ENCODE peak calls at places on chromosomes 16 and 17, in six cellular contexts. Z is A549, C is HepG2, L is SK-N-SH, H is K562, S is GM12878. Y is an unnamed sample.

GRCh38 chr17:47254403-47254943 is 846 bp downstream of the ITGB3 start:
- DNase-seq in L (peak), C (no peak), Z (no peak), S (no peak), H (no peak), Y (no peak)

GRCh38 chr17:46782250-46782953 is 36.1 kb downstream of the WNT3 start:
- DNase-seq in H (peak), S (no peak), L (peak), Z (peak), C (peak), Y (no peak)

GRCh38 chr17:5508855-5509254 is 22.5 kb downstream of the MIS12 start:
- DNase-seq in H (no peak), Z (peak), L (no peak), S (no peak), C (peak), Y (peak)

GRCh38 chr16:11295672-11296071 is 14.5 kb upstream of the PRM1 start:
- DNase-seq in L (no peak), S (no peak), H (no peak), Z (no peak), C (no peak), Y (no peak)

GRCh38 chr17:36074365-36074764 is 10.3 kb downstream of the CCL18 start:
- DNase-seq in C (no peak), H (no peak), L (no peak), Z (no peak), S (peak), Y (no peak)

GRCh38 chr17:7144203-7144602 is 29.6 kb upstream of the ASGR2 start:
- DNase-seq in C (no peak), Z (no peak), H (no peak), S (no peak), L (no peak), Y (no peak)

GRCh38 chr17:75087182-75087557 is 584 bp upstream of the SLC16A5 start:
- DNase-seq in C (no peak), L (no peak), Z (no peak), S (no peak), H (no peak), Y (no peak)

GRCh38 chr17:9905902-9906301 is 831 bp upstream of the RCVRN start:
- DNase-seq in Z (peak), C (peak), S (no peak), L (peak), H (peak), Y (no peak)

GRCh38 chr16:80931985-80932720 is 74.5 kb downstream of the CMC2 start:
- DNase-seq in C (peak), S (no peak), L (peak), H (no peak), Z (peak), Y (peak)

GRCh38 chr17:70357196-70357595 is 187.9 kb downstream of the KCNJ2 start:
- DNase-seq in L (no peak), H (no peak), C (no peak), S (no peak), Z (no peak), Y (no peak)

GRCh38 chr17:6072157-6072556 is 2.0 kb downstream of the WSCD1 start:
- DNase-seq in H (no peak), S (no peak), Z (no peak), C (no peak), L (no peak), Y (no peak)

GRCh38 chr17:61410555-61411089 is 11.0 kb downstream of the TBX2 start:
- DNase-seq in H (no peak), C (no peak), Z (peak), L (peak), S (no peak), Y (peak)

GRCh38 chr16:25256821-25257503 is 683 bp downstream of the ZKSCAN2 start:
- DNase-seq in H (peak), Z (peak), L (peak), C (peak), S (no peak), Y (peak)

GRCh38 chr17:3575506-3575905 is 17.9 kb upstream of the TRPV3 start:
- DNase-seq in Z (peak), C (no peak), H (no peak), S (no peak), L (no peak), Y (peak)

GRCh38 chr16:5321925-5322324 is 224.3 kb upstream of the EEF2KMT start:
- DNase-seq in C (no peak), S (no peak), H (no peak), Z (no peak), L (no peak), Y (no peak)

GRCh38 chr16:53257001-53257400 is 177.3 kb upstream of the RBL2 start:
- DNase-seq in Z (no peak), H (no peak), L (no peak), S (no peak), C (no peak), Y (peak)

GRCh38 chr16:324451-325334 is 27.8 kb downstream of the AXIN1 start:
- DNase-seq in C (no peak), Z (no peak), L (no peak), H (peak), S (no peak), Y (no peak)

GRCh38 chr16:3952342-3953131 is 72.0 kb upstream of the CREBBP start:
- DNase-seq in Z (no peak), L (no peak), H (no peak), S (no peak), C (no peak), Y (no peak)

GRCh38 chr17:51805765-51806164 is 352.7 kb downstream of the CA10 start:
- DNase-seq in Z (no peak), L (no peak), H (no peak), S (no peak), C (no peak), Y (no peak)

GRCh38 chr17:76597156-76598003 is 11.7 kb upstream of the ST6GALNAC2 start:
- DNase-seq in Z (no peak), L (no peak), H (no peak), C (peak), S (peak), Y (no peak)

GRCh38 chr17:42704495-42705494 is 22.5 kb downstream of the CNTNAP1 start:
- DNase-seq in C (no peak), S (peak), H (no peak), Z (no peak), L (no peak), Y (no peak)

GRCh38 chr17:15411556-15412198 is 55.7 kb downstream of the CDRT4 start:
- DNase-seq in S (no peak), Z (no peak), L (no peak), C (no peak), H (no peak), Y (no peak)

GRCh38 chr16:50708373-50709060 is 15.1 kb downstream of the NOD2 start:
- DNase-seq in Z (no peak), L (no peak), S (no peak), H (no peak), C (no peak), Y (no peak)

GRCh38 chr17:12256380-12256995 is 235.8 kb downstream of the MAP2K4 start:
- DNase-seq in L (peak), H (peak), C (peak), Z (peak), S (peak), Y (peak)

GRCh38 chr17:49497147-49498036 is 2.3 kb downstream of the NGFR start:
- DNase-seq in L (peak), Z (no peak), H (no peak), C (no peak), S (no peak), Y (peak)

GRCh38 chr16:7437135-7437534 is 104.5 kb downstream of the RBFOX1 start:
- DNase-seq in L (no peak), S (no peak), C (no peak), Z (no peak), H (no peak), Y (no peak)

GRCh38 chr16:57765160-57765728 is 29.7 kb downstream of the KATNB1 start:
- DNase-seq in C (no peak), L (no peak), H (no peak), Z (no peak), S (no peak), Y (no peak)

GRCh38 chr17:63826468-63827001 is 696 bp upstream of the PSMC5 start:
- DNase-seq in L (peak), H (no peak), S (no peak), Z (no peak), C (no peak), Y (peak)

GRCh38 chr17:27544350-27545131 is 86.4 kb upstream of the LGALS9 start:
- DNase-seq in C (no peak), L (no peak), Z (no peak), S (peak), H (peak), Y (peak)

DNA sequence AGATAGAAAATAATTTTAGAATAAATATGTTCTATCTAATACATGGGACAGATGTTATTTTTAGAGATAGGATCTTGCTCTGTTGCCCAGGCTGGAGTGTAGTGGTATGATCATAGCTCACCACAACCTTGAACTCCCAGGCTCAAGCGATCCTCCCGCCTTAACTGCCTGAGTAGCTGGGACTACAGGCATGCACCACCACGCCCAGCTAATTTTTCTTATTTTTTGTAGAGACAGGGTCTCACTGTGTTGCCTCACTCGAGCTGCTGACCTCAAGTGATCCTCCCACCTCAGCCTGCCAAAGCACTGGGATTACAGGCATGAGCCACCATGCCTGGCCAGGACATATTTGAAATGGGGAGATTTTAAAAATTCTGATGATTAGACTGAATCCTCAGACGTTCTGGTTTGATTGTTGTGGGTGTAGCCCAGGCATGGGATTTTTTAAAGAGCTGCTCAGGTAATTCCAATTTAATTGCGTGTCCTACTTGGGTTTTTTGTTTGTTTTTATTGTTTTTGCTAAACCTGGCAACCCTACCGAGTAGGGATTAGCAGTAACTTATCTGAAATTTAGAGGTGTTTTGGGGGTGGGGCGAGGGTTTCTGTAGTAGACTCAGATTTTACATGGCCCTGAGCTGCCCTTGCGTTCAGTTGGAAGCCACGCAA is 142.9 kb downstream of the RAB11FIP4 start:
- DNase-seq in C (no peak), L (no peak), Z (no peak), S (no peak), H (no peak), Y (peak)
- TF ChIP-seq SMC3 in C (no peak), L (no peak), Z (no peak), S (no peak), H (no peak), Y (no peak)

GRCh38 chr16:31467151-31467550 is 4.8 kb upstream of the TGFB1I1 start:
- DNase-seq in Z (no peak), C (no peak), L (no peak), S (no peak), H (no peak), Y (no peak)
- TF ChIP-seq SMC3 in Z (no peak), C (no peak), L (no peak), S (no peak), H (no peak), Y (no peak)

DNA sequence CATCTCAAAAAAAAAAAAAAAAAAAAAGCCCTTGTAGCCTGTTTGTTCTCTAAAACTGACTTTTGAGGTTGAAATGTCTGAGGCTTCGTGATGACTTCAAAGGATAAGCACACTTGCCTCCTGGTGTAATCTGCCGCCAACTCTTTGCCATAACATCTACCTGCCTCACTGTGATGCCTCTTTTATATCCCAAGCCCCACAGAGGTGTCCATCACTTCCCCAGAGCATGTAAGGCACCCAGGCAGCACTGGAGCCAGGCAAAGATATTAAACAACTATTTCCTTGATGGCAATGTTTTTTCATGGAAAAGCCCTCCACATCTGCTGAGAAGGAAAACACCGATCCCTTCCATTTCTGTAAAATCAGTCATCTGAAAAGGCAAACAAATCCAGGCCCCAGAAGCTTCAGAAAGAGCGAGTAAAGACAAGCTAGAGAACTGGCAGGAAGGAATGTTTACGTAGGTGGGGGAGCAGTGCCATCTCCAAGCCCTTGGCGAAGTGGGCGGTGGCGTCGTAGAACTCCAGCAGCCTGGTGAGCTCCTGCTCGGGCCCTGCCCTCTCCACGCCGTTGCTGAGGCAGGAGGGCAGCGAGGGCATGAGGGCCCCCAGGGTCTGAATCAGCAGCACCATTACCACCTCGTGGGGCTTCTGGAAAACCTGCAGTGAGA is 28.6 kb downstream of the COG7 start:
- DNase-seq in S (no peak), C (no peak), Z (peak), H (no peak), L (no peak), Y (peak)
- TF ChIP-seq SMC3 in S (no peak), C (no peak), Z (no peak), H (no peak), L (no peak), Y (no peak)

GRCh38 chr16:56038564-56039098 is 152.7 kb upstream of the GNAO1 start:
- DNase-seq in L (no peak), Z (no peak), H (no peak), S (no peak), C (no peak), Y (no peak)

GRCh38 chr16:56047307-56048234 is 143.7 kb upstream of the GNAO1 start:
- DNase-seq in Z (no peak), H (no peak), S (no peak), C (no peak), L (peak), Y (no peak)

GRCh38 chr16:56042416-56042815 is 148.9 kb upstream of the GNAO1 start:
- DNase-seq in S (no peak), L (no peak), H (no peak), Z (no peak), C (no peak), Y (no peak)

GRCh38 chr16:56041556-56042140 is 149.6 kb upstream of the GNAO1 start:
- DNase-seq in H (peak), L (peak), S (no peak), C (peak), Z (peak), Y (no peak)
- TF ChIP-seq SMC3 in H (peak), L (peak), S (peak), C (peak), Z (no peak), Y (no peak)

DNA sequence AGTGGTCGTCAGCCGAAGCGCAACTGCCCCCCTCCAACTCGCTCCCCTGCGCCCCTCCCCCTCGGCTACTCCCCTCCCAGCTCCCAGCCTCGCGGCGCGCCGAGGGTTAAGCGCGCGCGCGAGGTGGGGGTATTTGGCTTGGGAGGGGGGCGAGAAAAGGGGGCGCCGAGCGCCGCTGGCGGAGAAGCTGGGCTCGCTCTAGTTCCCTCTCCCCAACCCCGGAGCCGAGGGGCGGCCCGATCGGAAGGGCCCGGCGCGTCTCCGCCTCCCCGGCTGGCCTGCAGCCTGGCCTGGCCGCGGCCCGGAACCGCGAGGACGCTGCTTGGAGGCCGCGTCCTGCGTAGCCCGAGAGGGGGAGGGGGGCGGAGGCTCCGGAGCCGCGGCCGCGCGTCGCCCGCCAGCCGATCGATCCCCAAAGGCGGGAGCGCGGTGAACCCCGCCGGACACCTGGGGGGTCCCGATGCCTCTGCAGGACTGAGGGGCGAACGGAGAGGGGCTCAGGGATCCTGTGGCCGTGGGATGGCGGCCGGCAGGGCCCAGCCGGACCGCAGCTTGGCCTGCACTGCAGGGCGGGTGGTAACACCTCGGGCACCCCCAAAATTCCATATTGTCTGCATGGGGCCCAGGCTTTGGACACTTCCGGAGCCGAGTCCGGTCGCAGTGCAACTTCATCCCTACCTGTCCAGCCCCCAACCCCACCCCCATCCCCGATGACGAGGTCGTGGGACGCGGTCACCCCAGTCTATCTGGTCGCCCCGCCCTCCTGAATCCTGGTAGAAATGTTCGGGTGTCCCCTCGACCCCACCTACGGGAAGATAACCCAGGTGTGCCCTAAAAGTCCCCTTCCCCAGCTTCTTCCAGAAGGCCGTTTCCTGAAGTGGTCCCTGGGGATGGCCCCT is 4.9 kb upstream of the CBX4 start:
- DNase-seq in H (no peak), Z (peak), S (no peak), C (no peak), L (peak), Y (peak)
- TF ChIP-seq SMC3 in H (no peak), Z (no peak), S (no peak), C (no peak), L (no peak), Y (no peak)

GRCh38 chr17:58615768-58616659 is 75.8 kb downstream of the TEX14 start:
- DNase-seq in C (no peak), L (no peak), Z (no peak), S (peak), H (no peak), Y (no peak)
- TF ChIP-seq SMC3 in C (no peak), L (no peak), Z (no peak), S (no peak), H (no peak), Y (no peak)

GRCh38 chr16:28575446-28576109 is 21.3 kb downstream of the SULT1A2 start:
- DNase-seq in Z (no peak), C (no peak), H (no peak), L (no peak), S (no peak), Y (no peak)
- TF ChIP-seq SMC3 in Z (no peak), C (no peak), H (no peak), L (no peak), S (no peak), Y (no peak)

GRCh38 chr16:87896924-87897562 is 27.7 kb upstream of the SLC7A5 start:
- DNase-seq in S (no peak), Z (no peak), C (no peak), L (no peak), H (no peak), Y (no peak)

GRCh38 chr16:87891763-87892162 is 22.5 kb upstream of the SLC7A5 start:
- DNase-seq in S (no peak), L (no peak), H (peak), Z (no peak), C (no peak), Y (no peak)

GRCh38 chr16:87897563-87898505 is 28.5 kb upstream of the SLC7A5 start:
- DNase-seq in H (no peak), S (no peak), Z (no peak), L (no peak), C (no peak), Y (no peak)

DNA sequence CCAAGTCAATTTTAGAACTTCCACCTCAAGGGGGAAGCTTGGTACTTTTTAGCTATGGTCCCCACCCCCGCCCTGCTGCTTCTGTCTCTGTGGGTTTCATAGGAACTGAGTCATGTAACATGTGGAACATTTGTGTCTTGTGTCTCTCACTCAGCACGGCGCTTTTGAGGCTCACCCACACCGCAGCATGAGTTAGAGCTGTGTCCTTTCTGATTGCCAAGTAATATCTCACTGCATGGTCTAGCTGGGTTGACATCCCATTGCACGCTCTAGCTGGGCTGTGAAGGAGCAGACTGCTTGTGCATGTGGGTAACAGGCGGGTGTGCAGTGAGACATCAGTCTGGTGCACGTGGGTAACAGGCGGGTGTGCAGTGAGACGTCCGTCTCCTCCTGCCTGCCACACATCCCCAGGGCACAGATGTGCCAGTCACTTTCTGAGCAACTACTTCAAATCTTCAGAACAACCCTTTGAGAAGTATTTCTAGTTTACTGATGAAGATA is 26.4 kb upstream of the SLC7A5 start:
- DNase-seq in S (peak), H (no peak), Z (no peak), L (no peak), C (no peak), Y (peak)
- TF ChIP-seq SMC3 in S (no peak), H (no peak), Z (no peak), L (no peak), C (no peak), Y (no peak)

DNA sequence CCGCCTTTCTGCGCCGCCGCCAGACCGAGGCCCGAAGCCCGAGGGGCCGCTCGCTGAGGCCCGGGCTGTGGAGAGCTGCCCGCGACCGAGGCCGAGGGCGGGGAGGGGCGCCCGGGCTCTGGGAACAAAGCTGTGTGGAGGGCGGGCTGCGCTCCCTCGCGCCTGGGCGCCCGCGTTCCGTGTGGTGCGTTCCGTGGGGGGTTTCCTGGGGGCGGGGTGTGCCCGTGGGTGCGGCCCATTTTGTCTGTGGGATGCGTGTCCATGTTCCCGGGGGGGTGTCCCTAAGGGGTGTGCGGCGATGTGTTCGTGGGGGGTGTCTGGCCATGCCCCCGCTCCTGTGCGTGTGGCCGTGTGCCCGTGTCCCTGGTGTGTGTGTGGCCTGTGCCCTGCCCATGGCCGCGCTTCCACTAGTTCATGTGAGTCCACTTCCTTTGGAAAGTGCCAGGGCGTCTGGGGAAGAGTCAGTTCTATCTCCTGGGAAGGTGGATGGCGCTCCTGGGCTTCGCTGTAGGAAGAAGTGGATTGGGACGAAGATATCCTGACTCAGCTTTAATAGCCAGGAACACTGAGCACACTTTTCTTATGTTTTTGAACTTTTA is 520 bp downstream of the JPT2 start:
- DNase-seq in L (no peak), C (peak), Z (peak), H (no peak), S (no peak), Y (peak)
- TF ChIP-seq SMC3 in L (no peak), C (no peak), Z (no peak), H (peak), S (no peak), Y (no peak)

GRCh38 chr17:65936013-65936412 is 255.9 kb downstream of the CEP112 start:
- DNase-seq in Z (no peak), H (no peak), C (no peak), L (no peak), S (no peak), Y (peak)
- TF ChIP-seq SMC3 in Z (no peak), H (no peak), C (no peak), L (no peak), S (no peak), Y (no peak)

Y was measured in IMR-90.